ENCODE peak calls at places on chromosome 12, in eight cellular contexts. X is lower leg skin; A is aorta; F is mesenchymal stem cell; I is tibial artery; K is CD8-positive, alpha-beta memory T cell; T is adipocyte; D is CD8-positive, alpha-beta T cell. C is an unnamed sample.

GRCh38 chr12:94033767-94034166 is 114.6 kb upstream of the PLXNC1 start:
- DNase-seq in X (no peak), A (no peak), F (no peak), I (no peak), K (no peak), T (no peak), D (no peak), C (no peak)

GRCh38 chr12:81998761-81999378 is 239.7 kb upstream of the PPFIA2 start:
- DNase-seq in X (no peak), A (no peak), F (no peak), I (no peak), K (no peak), T (no peak), D (no peak), C (peak)

GRCh38 chr12:2980630-2981029 is 21.4 kb downstream of the TEAD4 start:
- DNase-seq in X (no peak), A (no peak), F (no peak), I (no peak), K (no peak), T (no peak), D (no peak), C (no peak)

GRCh38 chr12:2387051-2387834 is 334.5 kb downstream of the CACNA1C start:
- DNase-seq in X (peak), A (no peak), F (no peak), I (peak), K (no peak), T (peak), D (no peak), C (no peak)

GRCh38 chr12:93790472-93791152 is 113.4 kb downstream of the CRADD start:
- DNase-seq in X (no peak), A (no peak), F (peak), I (no peak), K (no peak), T (peak), D (no peak), C (peak)

GRCh38 chr12:40015360-40015759 is 90.5 kb downstream of the SLC2A13 start:
- DNase-seq in X (no peak), A (no peak), F (peak), I (no peak), K (no peak), T (no peak), D (no peak), C (no peak)

GRCh38 chr12:49345048-49345839 is 1.4 kb upstream of the DNAJC22 start:
- DNase-seq in X (peak), A (no peak), F (no peak), I (peak), K (no peak), T (peak), D (no peak), C (no peak)

GRCh38 chr12:77104281-77104680 is 38.9 kb upstream of the E2F7 start:
- DNase-seq in X (no peak), A (no peak), F (no peak), I (no peak), K (no peak), T (no peak), D (no peak), C (no peak)

GRCh38 chr12:3720772-3721171 is 32.1 kb downstream of the CRACR2A start:
- DNase-seq in X (no peak), A (no peak), F (no peak), I (no peak), K (no peak), T (no peak), D (no peak), C (no peak)

GRCh38 chr12:91194500-91194899 is 11.9 kb upstream of the DCN start:
- DNase-seq in X (no peak), A (no peak), F (no peak), I (no peak), K (no peak), T (no peak), D (no peak), C (no peak)

GRCh38 chr12:4268549-4269181 is 4.9 kb upstream of the CCND2 start:
- DNase-seq in X (peak), A (no peak), F (peak), I (no peak), K (peak), T (peak), D (peak), C (no peak)

GRCh38 chr12:105279460-105280056 is 43.6 kb upstream of the APPL2 start:
- DNase-seq in X (no peak), A (peak), F (no peak), I (no peak), K (peak), T (peak), D (no peak), C (peak)

GRCh38 chr12:127147724-127148123 is 1119.2 kb upstream of the TMEM132C start:
- DNase-seq in X (no peak), A (no peak), F (no peak), I (no peak), K (no peak), T (no peak), D (no peak), C (no peak)

GRCh38 chr12:21223930-21224329 is 92.9 kb downstream of the SLCO1B1 start:
- DNase-seq in X (no peak), A (no peak), F (no peak), I (no peak), K (no peak), T (no peak), D (no peak), C (no peak)

GRCh38 chr12:111151441-111151840 is 217.5 kb downstream of the PHETA1 start:
- DNase-seq in X (no peak), A (no peak), F (no peak), I (no peak), K (no peak), T (no peak), D (no peak), C (no peak)

GRCh38 chr12:5407457-5407856 is 24.5 kb upstream of the NTF3 start:
- DNase-seq in X (no peak), A (no peak), F (no peak), I (no peak), K (no peak), T (peak), D (no peak), C (no peak)

GRCh38 chr12:4448376-4448775 is 2.8 kb upstream of the FGF6 start:
- DNase-seq in X (peak), A (no peak), F (no peak), I (no peak), K (no peak), T (no peak), D (no peak), C (no peak)

GRCh38 chr12:67648306-67649164 is at the start of gene DYRK2:
- DNase-seq in X (peak), A (peak), F (peak), I (peak), K (peak), T (peak), D (peak), C (peak)

GRCh38 chr12:29187756-29188155 is 38.7 kb downstream of the FAR2 start:
- DNase-seq in X (no peak), A (no peak), F (no peak), I (no peak), K (no peak), T (no peak), D (no peak), C (no peak)

GRCh38 chr12:124191024-124191359 is 103.9 kb upstream of the RFLNA start:
- DNase-seq in X (no peak), A (no peak), F (peak), I (no peak), K (no peak), T (no peak), D (no peak), C (no peak)

GRCh38 chr12:46774011-46774633 is 51.7 kb downstream of the SLC38A4 start:
- DNase-seq in X (no peak), A (no peak), F (no peak), I (no peak), K (no peak), T (peak), D (no peak), C (no peak)

GRCh38 chr12:28460420-28461130 is 270.3 kb downstream of the CCDC91 start:
- DNase-seq in X (no peak), A (no peak), F (no peak), I (no peak), K (no peak), T (no peak), D (no peak), C (no peak)

GRCh38 chr12:6925543-6926279 is 2.0 kb upstream of the ATN1 start:
- DNase-seq in X (peak), A (peak), F (peak), I (peak), K (no peak), T (peak), D (peak), C (no peak)

GRCh38 chr12:1222858-1223644 is 232.0 kb downstream of the ERC1 start:
- DNase-seq in X (no peak), A (no peak), F (no peak), I (no peak), K (no peak), T (no peak), D (no peak), C (no peak)

GRCh38 chr12:110073049-110073831 is 24.9 kb upstream of the C12orf76 start:
- DNase-seq in X (peak), A (peak), F (no peak), I (no peak), K (no peak), T (peak), D (no peak), C (no peak)

GRCh38 chr12:89225808-89226368 is 126.4 kb downstream of the DUSP6 start:
- DNase-seq in X (no peak), A (no peak), F (peak), I (no peak), K (no peak), T (peak), D (no peak), C (peak)

GRCh38 chr12:90953956-90954421 is 987 bp downstream of the CCER1 start:
- DNase-seq in X (no peak), A (no peak), F (no peak), I (no peak), K (no peak), T (no peak), D (no peak), C (no peak)

GRCh38 chr12:25056486-25057130 is 107.7 kb upstream of the BCAT1 start:
- DNase-seq in X (no peak), A (no peak), F (no peak), I (no peak), K (no peak), T (no peak), D (no peak), C (no peak)

GRCh38 chr12:124854637-124855184 is 9.0 kb downstream of the SCARB1 start:
- DNase-seq in X (no peak), A (no peak), F (no peak), I (no peak), K (no peak), T (no peak), D (no peak), C (no peak)

GRCh38 chr12:118704517-118704916 is 276.8 kb upstream of the SRRM4 start:
- DNase-seq in X (no peak), A (no peak), F (no peak), I (no peak), K (no peak), T (no peak), D (no peak), C (no peak)

GRCh38 chr12:99390707-99391106 is 256.8 kb upstream of the GARIN6 start:
- DNase-seq in X (no peak), A (peak), F (no peak), I (no peak), K (no peak), T (no peak), D (peak), C (peak)

GRCh38 chr12:93387780-93388179 is 10.1 kb downstream of the NUDT4 start:
- DNase-seq in X (no peak), A (no peak), F (peak), I (no peak), K (no peak), T (no peak), D (no peak), C (peak)

GRCh38 chr12:27015730-27016076 is 1.5 kb upstream of the TM7SF3 start:
- DNase-seq in X (no peak), A (no peak), F (peak), I (no peak), K (peak), T (peak), D (no peak), C (no peak)
- H3K4me3 ChIP-seq in X (no peak), A (no peak), F (no peak), I (no peak), K (peak), T (no peak), D (no peak), C (no peak)

GRCh38 chr12:12505544-12506501 is 56.8 kb downstream of the DUSP16 start:
- DNase-seq in X (no peak), A (no peak), F (peak), I (no peak), K (no peak), T (peak), D (no peak), C (peak)
- H3K4me3 ChIP-seq in X (no peak), A (no peak), F (peak), I (peak), K (no peak), T (peak), D (no peak), C (no peak)

GRCh38 chr12:11810962-11811361 is 161.5 kb downstream of the ETV6 start:
- DNase-seq in X (no peak), A (no peak), F (no peak), I (no peak), K (no peak), T (no peak), D (no peak), C (no peak)

GRCh38 chr12:11814362-11814761 is 164.9 kb downstream of the ETV6 start:
- DNase-seq in X (no peak), A (no peak), F (peak), I (no peak), K (no peak), T (peak), D (no peak), C (peak)

GRCh38 chr12:11812558-11813421 is 163.3 kb downstream of the ETV6 start:
- DNase-seq in X (peak), A (peak), F (peak), I (no peak), K (no peak), T (peak), D (no peak), C (no peak)

GRCh38 chr12:11815397-11815796 is 165.9 kb downstream of the ETV6 start:
- DNase-seq in X (no peak), A (no peak), F (no peak), I (no peak), K (no peak), T (no peak), D (no peak), C (no peak)

DNA sequence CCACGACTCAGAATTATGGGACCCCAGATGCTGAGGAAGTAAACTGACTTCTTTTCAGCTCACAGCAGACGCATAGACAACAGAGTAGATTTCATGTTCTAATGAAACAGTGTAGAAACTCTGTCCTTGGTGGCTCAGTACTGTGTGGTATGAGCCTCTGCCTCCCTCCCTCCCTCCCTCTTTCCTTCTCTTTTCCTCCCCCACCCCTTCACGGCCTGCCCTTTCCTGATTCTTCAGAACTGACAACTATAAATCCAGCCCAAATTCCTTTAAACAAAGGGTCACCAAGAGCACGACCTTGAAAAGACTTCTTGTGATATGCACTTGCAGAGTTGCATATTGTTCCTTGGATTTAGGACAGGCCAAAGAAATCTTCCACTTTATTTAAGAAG is 163.9 kb downstream of the ETV6 start:
- DNase-seq in X (no peak), A (no peak), F (no peak), I (no peak), K (no peak), T (no peak), D (no peak), C (no peak)
- H3K4me3 ChIP-seq in X (no peak), A (no peak), F (peak), I (peak), K (no peak), T (no peak), D (no peak), C (no peak)

GRCh38 chr12:19200261-19200660 is 70.7 kb downstream of the PLEKHA5 start:
- DNase-seq in X (no peak), A (no peak), F (peak), I (no peak), K (no peak), T (no peak), D (no peak), C (no peak)

GRCh38 chr12:19194963-19195362 is 65.4 kb downstream of the PLEKHA5 start:
- DNase-seq in X (no peak), A (no peak), F (no peak), I (no peak), K (no peak), T (no peak), D (no peak), C (no peak)

GRCh38 chr12:19199322-19199721 is 69.8 kb downstream of the PLEKHA5 start:
- DNase-seq in X (no peak), A (no peak), F (peak), I (no peak), K (no peak), T (no peak), D (no peak), C (no peak)

GRCh38 chr12:19196959-19197630 is 67.6 kb downstream of the PLEKHA5 start:
- DNase-seq in X (no peak), A (no peak), F (no peak), I (no peak), K (no peak), T (no peak), D (no peak), C (no peak)

GRCh38 chr12:19198272-19198671 is 68.7 kb downstream of the PLEKHA5 start:
- DNase-seq in X (no peak), A (no peak), F (peak), I (no peak), K (no peak), T (peak), D (no peak), C (peak)
- H3K4me3 ChIP-seq in X (no peak), A (no peak), F (no peak), I (no peak), K (no peak), T (no peak), D (no peak), C (no peak)

GRCh38 chr12:96399081-96399918 is 939 bp downstream of the CDK17 start:
- DNase-seq in X (peak), A (peak), F (peak), I (peak), K (peak), T (peak), D (peak), C (peak)

GRCh38 chr12:96401061-96401871 is 1.0 kb upstream of the CDK17 start:
- DNase-seq in X (no peak), A (no peak), F (peak), I (no peak), K (peak), T (peak), D (peak), C (peak)

GRCh38 chr12:96400631-96401060 is 407 bp upstream of the CDK17 start:
- DNase-seq in X (no peak), A (no peak), F (peak), I (no peak), K (no peak), T (no peak), D (no peak), C (peak)

GRCh38 chr12:96398422-96399080 is 1.7 kb downstream of the CDK17 start:
- DNase-seq in X (no peak), A (no peak), F (peak), I (no peak), K (no peak), T (no peak), D (no peak), C (no peak)

GRCh38 chr12:96399919-96400630 is at the start of gene CDK17:
- DNase-seq in X (peak), A (peak), F (peak), I (peak), K (peak), T (peak), D (peak), C (peak)
- H3K4me3 ChIP-seq in X (peak), A (peak), F (peak), I (peak), K (peak), T (peak), D (peak), C (peak)

DNA sequence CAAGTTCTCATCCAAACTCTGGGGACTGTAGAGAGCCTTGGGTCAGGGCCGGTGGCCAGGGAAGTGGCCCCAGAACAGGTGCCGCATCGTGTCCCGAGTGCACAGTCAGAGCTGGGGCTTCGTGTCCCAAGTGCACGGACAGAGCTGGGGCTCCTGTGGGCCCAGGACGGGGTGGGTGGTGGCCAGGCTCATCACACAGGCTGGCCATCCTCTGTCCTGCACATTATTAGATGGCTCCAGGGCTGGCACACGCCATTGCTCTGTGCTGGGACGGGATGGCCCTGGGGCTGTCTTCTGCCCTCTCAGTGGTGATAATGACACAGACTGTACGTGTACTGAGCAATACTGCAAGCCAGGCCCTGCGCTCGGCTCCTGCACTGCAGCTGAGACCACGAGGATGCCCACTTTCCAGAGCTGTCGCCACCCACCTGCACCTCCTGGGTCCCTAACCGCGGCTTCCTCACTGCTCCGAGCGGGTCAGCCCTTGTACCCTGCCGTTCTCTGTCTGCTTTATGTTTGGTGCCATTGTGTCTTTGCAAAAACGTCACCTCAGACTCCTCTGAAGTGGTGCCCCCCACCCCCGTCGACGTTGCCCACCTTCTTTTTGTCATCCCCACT is 1.9 kb downstream of the FBRSL1 start:
- DNase-seq in X (no peak), A (no peak), F (no peak), I (no peak), K (no peak), T (no peak), D (peak), C (no peak)
- H3K4me3 ChIP-seq in X (no peak), A (no peak), F (peak), I (peak), K (peak), T (peak), D (peak), C (peak)

DNA sequence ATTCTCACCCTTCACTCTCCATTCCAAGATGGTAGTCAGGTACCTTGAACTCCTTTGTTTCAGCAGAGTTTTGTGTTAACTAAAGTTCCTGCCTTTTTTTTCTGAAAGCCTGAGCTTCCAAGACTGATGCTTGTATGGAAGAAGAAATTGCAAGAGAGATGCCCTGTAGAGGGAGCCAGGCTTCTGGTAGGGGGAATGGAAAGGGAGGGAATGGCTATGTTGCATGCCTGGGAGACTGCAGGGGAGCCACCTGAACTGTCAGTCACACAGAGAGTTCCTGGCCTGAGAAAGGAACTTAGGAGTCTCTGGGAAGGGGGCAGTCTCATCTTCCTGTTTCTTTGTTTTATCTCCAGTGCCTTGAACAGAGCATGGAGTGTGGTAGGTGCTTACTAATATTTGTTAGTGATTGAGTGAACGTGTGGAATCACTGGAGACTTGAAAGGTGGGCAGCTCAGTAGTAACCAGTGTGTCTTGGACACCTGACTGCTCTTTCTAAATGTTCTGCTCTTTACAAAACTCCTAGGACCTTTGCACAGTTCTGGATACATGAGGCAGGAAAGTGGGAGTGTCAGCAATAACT is 132.2 kb downstream of the ANO4 start:
- DNase-seq in X (no peak), A (no peak), F (peak), I (no peak), K (no peak), T (no peak), D (no peak), C (no peak)
- H3K4me3 ChIP-seq in X (no peak), A (no peak), F (no peak), I (no peak), K (no peak), T (no peak), D (no peak), C (no peak)